ENCODE peak calls at places on chromosomes 4 and X, in four cellular contexts. One of them, this sample, is unnamed.

GRCh38 chr4:87978656-87979055 is 3.1 kb downstream of the SPP1 start:
- DNase-seq in GM12878: no peak
- DNase-seq in HL-60: no peak
- DNase-seq in K562: peak
- DNase-seq in this sample: no peak

GRCh38 chr4:107562306-107562705 is 157.7 kb downstream of the PAPSS1 start:
- DNase-seq in GM12878: no peak
- DNase-seq in HL-60: no peak
- DNase-seq in K562: no peak
- DNase-seq in this sample: no peak

GRCh38 chr4:147480891-147481576 is at the start of gene EDNRA:
- DNase-seq in GM12878: no peak
- DNase-seq in HL-60: no peak
- DNase-seq in K562: no peak
- DNase-seq in this sample: no peak

GRCh38 chr4:148540622-148541326 is 98.6 kb upstream of the NR3C2 start:
- DNase-seq in GM12878: no peak
- DNase-seq in HL-60: no peak
- DNase-seq in K562: no peak
- DNase-seq in this sample: no peak

GRCh38 chrX:144681501-144681900 is 565.8 kb upstream of the SPANXN1 start:
- DNase-seq in GM12878: no peak
- DNase-seq in HL-60: no peak
- DNase-seq in K562: no peak
- DNase-seq in this sample: no peak

GRCh38 chr4:8819019-8819418 is 52.6 kb downstream of the HMX1 start:
- DNase-seq in GM12878: no peak
- DNase-seq in HL-60: no peak
- DNase-seq in K562: no peak
- DNase-seq in this sample: no peak

GRCh38 chrX:136214551-136214950 is 36.6 kb downstream of the MAP7D3 start:
- DNase-seq in GM12878: no peak
- DNase-seq in HL-60: no peak
- DNase-seq in K562: no peak
- DNase-seq in this sample: no peak

GRCh38 chr4:142480244-142480643 is 365.9 kb downstream of the INPP4B start:
- DNase-seq in GM12878: no peak
- DNase-seq in HL-60: no peak
- DNase-seq in K562: no peak
- DNase-seq in this sample: no peak

GRCh38 chr4:54065282-54066087 is 1.1 kb upstream of the CHIC2 start:
- DNase-seq in GM12878: no peak
- DNase-seq in HL-60: no peak
- DNase-seq in K562: no peak
- DNase-seq in this sample: no peak

GRCh38 chr4:57876934-57877554 is 766.9 kb upstream of the IGFBP7 start:
- DNase-seq in GM12878: no peak
- DNase-seq in HL-60: no peak
- DNase-seq in K562: no peak
- DNase-seq in this sample: no peak

GRCh38 chr4:28449080-28449479 is 1588.4 kb downstream of the STIM2 start:
- DNase-seq in GM12878: no peak
- DNase-seq in HL-60: no peak
- DNase-seq in K562: no peak
- DNase-seq in this sample: no peak

GRCh38 chr4:28444886-28445496 is 1584.3 kb downstream of the STIM2 start:
- DNase-seq in GM12878: no peak
- DNase-seq in HL-60: no peak
- DNase-seq in K562: no peak
- DNase-seq in this sample: no peak

GRCh38 chr4:28443371-28443770 is 1582.7 kb downstream of the STIM2 start:
- DNase-seq in GM12878: no peak
- DNase-seq in HL-60: no peak
- DNase-seq in K562: no peak
- DNase-seq in this sample: no peak

GRCh38 chr4:28443786-28444412 is 1583.3 kb downstream of the STIM2 start:
- DNase-seq in GM12878: no peak
- DNase-seq in HL-60: no peak
- DNase-seq in K562: no peak
- DNase-seq in this sample: no peak
- TF ChIP-seq SPI1 in GM12878: no peak
- TF ChIP-seq SPI1 in HL-60: no peak
- TF ChIP-seq SPI1 in K562: no peak
- TF ChIP-seq SPI1 in this sample: no peak

DNA sequence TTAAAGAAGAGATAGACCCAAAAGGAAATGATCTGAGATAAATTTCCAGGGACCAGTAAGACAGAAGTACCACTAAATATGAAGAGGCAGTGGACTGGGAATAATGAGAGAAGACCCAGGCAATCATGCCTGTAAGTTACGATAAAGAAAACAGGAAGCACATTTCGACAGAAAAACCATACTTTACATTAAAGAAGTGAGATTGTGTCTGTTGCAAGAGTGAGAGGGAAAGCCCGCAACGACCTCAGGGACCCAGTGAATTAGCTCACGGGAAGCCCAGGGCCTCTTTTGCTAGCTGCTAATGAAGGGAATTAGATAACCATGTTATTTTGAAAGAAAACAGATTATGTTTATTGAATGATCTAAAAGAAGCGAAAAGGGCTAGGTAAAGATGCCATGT is 28.9 kb upstream of the ACSL1 start:
- DNase-seq in GM12878: no peak
- DNase-seq in HL-60: peak
- DNase-seq in K562: peak
- DNase-seq in this sample: no peak
- TF ChIP-seq SPI1 in GM12878: peak
- TF ChIP-seq SPI1 in HL-60: peak
- TF ChIP-seq SPI1 in K562: peak
- TF ChIP-seq SPI1 in this sample: peak

GRCh38 chrX:35340451-35340850 is 397.9 kb downstream of the FAM47B start:
- DNase-seq in GM12878: no peak
- DNase-seq in HL-60: no peak
- DNase-seq in K562: no peak
- DNase-seq in this sample: no peak
- TF ChIP-seq SPI1 in GM12878: no peak
- TF ChIP-seq SPI1 in HL-60: no peak
- TF ChIP-seq SPI1 in K562: no peak
- TF ChIP-seq SPI1 in this sample: no peak

GRCh38 chr4:81375745-81376144 is 96.0 kb downstream of the RASGEF1B start:
- DNase-seq in GM12878: no peak
- DNase-seq in HL-60: no peak
- DNase-seq in K562: peak
- DNase-seq in this sample: no peak
- TF ChIP-seq SPI1 in GM12878: no peak
- TF ChIP-seq SPI1 in HL-60: no peak
- TF ChIP-seq SPI1 in K562: no peak
- TF ChIP-seq SPI1 in this sample: no peak

GRCh38 chr4:48311896-48312295 is 29.4 kb upstream of the SLAIN2 start:
- DNase-seq in GM12878: no peak
- DNase-seq in HL-60: no peak
- DNase-seq in K562: no peak
- DNase-seq in this sample: no peak

GRCh38 chr4:48315728-48316630 is 25.4 kb upstream of the SLAIN2 start:
- DNase-seq in GM12878: no peak
- DNase-seq in HL-60: peak
- DNase-seq in K562: peak
- DNase-seq in this sample: peak
- TF ChIP-seq SPI1 in GM12878: peak
- TF ChIP-seq SPI1 in HL-60: no peak
- TF ChIP-seq SPI1 in K562: no peak
- TF ChIP-seq SPI1 in this sample: no peak

DNA sequence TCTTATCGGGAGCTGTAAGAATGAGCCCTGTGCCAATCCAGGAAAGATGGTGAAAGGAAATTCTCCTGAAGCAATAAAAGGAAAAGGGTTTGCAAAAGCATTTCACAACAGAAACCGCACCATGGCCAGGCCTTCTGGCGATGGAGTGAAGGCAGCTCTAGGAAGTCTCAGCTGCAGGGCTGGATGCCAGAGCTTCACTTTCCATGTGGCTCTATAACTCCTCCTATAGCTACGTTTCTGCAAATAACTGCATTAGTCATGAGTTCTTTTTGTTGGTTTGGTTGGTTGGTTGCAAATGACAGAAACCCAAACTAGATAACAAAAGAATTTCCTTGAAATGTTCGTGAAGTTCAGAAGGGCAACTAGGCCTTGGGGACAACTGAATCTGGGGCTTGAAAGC is 84.6 kb downstream of the RELL1 start:
- DNase-seq in GM12878: no peak
- DNase-seq in HL-60: peak
- DNase-seq in K562: no peak
- DNase-seq in this sample: no peak
- TF ChIP-seq SPI1 in GM12878: no peak
- TF ChIP-seq SPI1 in HL-60: no peak
- TF ChIP-seq SPI1 in K562: no peak
- TF ChIP-seq SPI1 in this sample: no peak

DNA sequence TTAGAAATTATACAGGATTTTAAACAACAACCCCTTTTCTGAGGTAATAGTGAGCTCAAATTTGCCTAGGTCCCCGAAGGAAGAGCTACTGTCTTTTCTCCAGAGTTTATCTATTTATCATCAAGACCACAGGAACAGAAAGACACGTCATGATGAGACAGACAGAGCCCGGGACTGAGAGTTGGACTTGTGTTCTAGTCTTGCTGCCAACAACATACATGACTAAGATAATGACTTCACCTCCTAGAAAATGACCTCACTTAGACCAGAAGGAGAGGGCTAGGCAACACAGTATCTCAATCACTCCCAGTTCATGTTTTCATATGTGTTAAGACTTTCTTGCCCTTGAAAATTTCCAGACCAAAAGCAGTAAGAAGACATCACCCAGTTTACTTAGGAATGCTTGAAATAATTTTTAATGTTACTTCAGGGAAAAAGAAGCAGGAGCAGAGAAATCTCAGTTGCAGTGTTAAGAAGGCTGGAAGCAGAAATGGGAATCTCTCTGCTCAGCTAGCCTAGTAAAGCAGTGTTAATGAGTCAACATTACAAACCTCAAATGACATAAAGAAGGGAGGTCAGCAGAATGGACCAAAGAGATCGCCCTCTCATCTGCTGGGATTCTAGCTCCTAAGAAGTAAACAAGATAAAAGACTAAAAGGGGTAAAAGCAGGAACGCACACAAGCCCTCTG is 24.9 kb downstream of the PDGFC start:
- DNase-seq in GM12878: no peak
- DNase-seq in HL-60: no peak
- DNase-seq in K562: no peak
- DNase-seq in this sample: no peak
- TF ChIP-seq SPI1 in GM12878: no peak
- TF ChIP-seq SPI1 in HL-60: no peak
- TF ChIP-seq SPI1 in K562: no peak
- TF ChIP-seq SPI1 in this sample: no peak

GRCh38 chrX:44874481-44875184 is 1.6 kb downstream of the KDM6A start:
- DNase-seq in GM12878: no peak
- DNase-seq in HL-60: peak
- DNase-seq in K562: peak
- DNase-seq in this sample: no peak
- TF ChIP-seq SPI1 in GM12878: no peak
- TF ChIP-seq SPI1 in HL-60: no peak
- TF ChIP-seq SPI1 in K562: no peak
- TF ChIP-seq SPI1 in this sample: no peak

GRCh38 chrX:23079347-23079746 is 79.6 kb downstream of the DDX53 start:
- DNase-seq in GM12878: no peak
- DNase-seq in HL-60: no peak
- DNase-seq in K562: no peak
- DNase-seq in this sample: no peak
- TF ChIP-seq SPI1 in GM12878: no peak
- TF ChIP-seq SPI1 in HL-60: no peak
- TF ChIP-seq SPI1 in K562: no peak
- TF ChIP-seq SPI1 in this sample: no peak

This sample was measured in GM12891.